ENCODE peak calls at places on chromosomes 11 and 22, in nine cellular contexts. X is mesendoderm; B is body of pancreas; D is heart right ventricle; O is ovary; H is lower lobe of right lung; Z is pancreas; Y is CD4-positive, CD25-positive, alpha-beta regulatory T cell; W is esophagus squamous epithelium. R is an unnamed sample. For H3K4me1 and H3K36me3, the result is how much of the 10 kb centered on the place peaks cover.

GRCh38 chr22:50059185-50059880 is 1.2 kb upstream of the TTLL8 start:
- DNase-seq in X (peak), B (no peak), D (no peak), O (no peak), H (no peak), Z (no peak), Y (no peak), W (no peak), R (peak)

GRCh38 chr22:19148417-19149046 is 1.6 kb downstream of the GSC2 start:
- DNase-seq in X (no peak), B (no peak), D (no peak), O (peak), H (no peak), Z (peak), Y (no peak), W (no peak), R (no peak)

GRCh38 chr11:875769-876301 is 33.2 kb downstream of the TSPAN4 start:
- DNase-seq in X (no peak), B (peak), D (no peak), O (no peak), H (no peak), Z (no peak), Y (no peak), W (no peak), R (no peak)

GRCh38 chr22:19242699-19243098 is 48.8 kb downstream of the CLTCL1 start:
- DNase-seq in X (no peak), B (no peak), D (no peak), O (no peak), H (no peak), Z (no peak), Y (no peak), W (no peak), R (no peak)

GRCh38 chr22:36028646-36029405 is at the start of gene RBFOX2:
- DNase-seq in X (peak), B (peak), D (peak), O (peak), H (peak), Z (peak), Y (peak), W (peak), R (peak)

GRCh38 chr22:28799834-28800307 is 498 bp downstream of the XBP1 start:
- DNase-seq in X (peak), B (peak), D (peak), O (peak), H (peak), Z (peak), Y (peak), W (no peak), R (peak)

GRCh38 chr11:5837695-5838094 is 4.0 kb downstream of the OR52E6 start:
- DNase-seq in X (no peak), B (no peak), D (no peak), O (no peak), H (no peak), Z (no peak), Y (no peak), W (no peak), R (no peak)

GRCh38 chr11:2687782-2688191 is 12.0 kb downstream of the KCNQ1OT1 start:
- DNase-seq in X (peak), B (peak), D (peak), O (peak), H (no peak), Z (peak), Y (no peak), W (no peak), R (no peak)

GRCh38 chr11:10856689-10857603 is 907 bp downstream of the ZBED5 start:
- DNase-seq in X (peak), B (peak), D (peak), O (no peak), H (peak), Z (no peak), Y (no peak), W (no peak), R (peak)

GRCh38 chr22:21445437-21446127 is 21.6 kb upstream of the TMEM191C start:
- DNase-seq in X (no peak), B (no peak), D (peak), O (peak), H (peak), Z (peak), Y (no peak), W (no peak), R (no peak)

GRCh38 chr11:112513936-112514716 is 253.5 kb upstream of the PLET1 start:
- DNase-seq in X (no peak), B (no peak), D (no peak), O (no peak), H (no peak), Z (no peak), Y (no peak), W (no peak), R (no peak)

GRCh38 chr11:3807856-3808845 is at the start of gene PGAP2:
- DNase-seq in X (peak), B (peak), D (peak), O (peak), H (peak), Z (peak), Y (peak), W (no peak), R (peak)

GRCh38 chr11:61472282-61472681 is 36.3 kb upstream of the LRRC10B start:
- DNase-seq in X (no peak), B (peak), D (peak), O (no peak), H (peak), Z (no peak), Y (no peak), W (no peak), R (no peak)

GRCh38 chr11:113563766-113564165 is 88.6 kb upstream of the DRD2 start:
- DNase-seq in X (no peak), B (no peak), D (no peak), O (no peak), H (no peak), Z (no peak), Y (no peak), W (no peak), R (no peak)

GRCh38 chr11:12677131-12677530 is 2.9 kb downstream of the TEAD1 start:
- DNase-seq in X (peak), B (no peak), D (no peak), O (peak), H (no peak), Z (no peak), Y (no peak), W (no peak), R (peak)
- H3K4me1 ChIP-seq in X (under half), B (half or more), D (half or more), O (under half), H (half or more), Z (under half), Y (under half), W (under half), R (under half)

DNA sequence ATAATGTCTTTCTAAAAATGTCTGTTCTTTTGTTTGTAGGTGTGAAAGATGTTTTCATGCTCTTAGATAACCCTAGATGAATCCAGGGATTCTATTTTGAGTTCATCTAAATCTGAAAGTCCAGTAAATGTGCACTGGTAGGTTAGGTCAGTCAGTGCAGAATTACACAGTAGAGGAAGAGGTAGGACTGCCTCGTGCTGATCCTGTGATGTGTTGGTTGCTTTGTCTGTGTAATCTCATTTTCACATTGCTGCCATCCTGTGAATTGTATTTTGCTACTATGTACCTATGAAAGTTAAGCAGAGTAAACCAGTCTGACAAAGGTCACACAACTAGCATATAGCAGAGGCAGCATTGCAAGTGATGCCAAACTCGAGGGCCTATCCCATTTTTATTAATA is 36.5 kb downstream of the ATXN10 start:
- DNase-seq in X (no peak), B (no peak), D (no peak), O (no peak), H (no peak), Z (no peak), Y (no peak), W (no peak), R (no peak)
- H3K36me3 ChIP-seq in X (under half), B (under half), D (under half), O (under half), H (half or more), Z (under half), Y (under half), W (under half), R (under half)

GRCh38 chr11:104995001-104995408 is 26.6 kb upstream of the CASP4 start:
- DNase-seq in X (no peak), B (no peak), D (peak), O (no peak), H (no peak), Z (no peak), Y (no peak), W (no peak), R (no peak)

GRCh38 chr11:104992781-104993180 is 24.4 kb upstream of the CASP4 start:
- DNase-seq in X (no peak), B (no peak), D (no peak), O (no peak), H (no peak), Z (no peak), Y (no peak), W (no peak), R (no peak)

GRCh38 chr11:104997288-104997687 is 25.7 kb downstream of the CASP5 start:
- DNase-seq in X (no peak), B (no peak), D (no peak), O (no peak), H (no peak), Z (no peak), Y (no peak), W (no peak), R (no peak)

DNA sequence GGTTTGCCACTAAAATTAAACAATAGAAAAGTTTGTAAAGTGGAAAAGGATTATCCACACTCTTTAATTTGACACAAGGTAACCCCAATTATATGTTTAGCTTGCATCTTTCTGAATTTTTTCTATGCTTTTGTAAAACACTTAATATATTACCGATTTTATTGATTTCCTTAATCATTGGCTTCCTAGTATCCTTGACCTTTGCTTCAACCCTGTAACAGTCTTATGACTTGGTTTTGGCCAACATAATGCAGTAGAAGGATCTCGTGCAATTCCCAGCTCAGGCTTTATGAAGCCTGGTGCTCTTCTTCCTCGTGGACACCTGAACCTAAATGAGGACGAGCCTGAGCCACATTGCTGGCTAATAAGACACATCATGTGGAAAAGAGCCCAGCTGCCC is 23.6 kb upstream of the CASP4 start:
- DNase-seq in X (no peak), B (no peak), D (no peak), O (no peak), H (no peak), Z (no peak), Y (no peak), W (no peak), R (no peak)
- H3K4me3 ChIP-seq in X (no peak), B (no peak), D (no peak), O (no peak), H (no peak), Z (no peak), Y (no peak), W (no peak), R (no peak)

GRCh38 chr11:119730789-119731386 is 1.9 kb upstream of the NECTIN1 start:
- DNase-seq in X (no peak), B (peak), D (no peak), O (no peak), H (no peak), Z (no peak), Y (no peak), W (no peak), R (no peak)
- H3K4me1 ChIP-seq in X (under half), B (under half), D (under half), O (under half), H (under half), Z (under half), Y (under half), W (under half), R (under half)

GRCh38 chr22:46321387-46321775 is 14.1 kb upstream of the TRMU start:
- DNase-seq in X (no peak), B (no peak), D (no peak), O (no peak), H (no peak), Z (peak), Y (no peak), W (no peak), R (no peak)
- H3K36me3 ChIP-seq in X (under half), B (under half), D (under half), O (under half), H (under half), Z (under half), Y (under half), W (under half), R (under half)

R was measured in adipocyte.